ENCODE peak calls at places on chromosomes 16 and 17, in four cellular contexts. N is colonic mucosa, H is Peyer's patch, Z is cardiac fibroblast. J is an unnamed sample.

GRCh38 chr16:3306078-3306477 is 781 bp downstream of the ZNF75A start:
- DNase-seq in Z (no peak), H (no peak), N (no peak), J (no peak)

GRCh38 chr16:21162661-21163151 is 4.2 kb downstream of the LDAF1 start:
- DNase-seq in Z (no peak), N (no peak), H (no peak), J (peak)

GRCh38 chr17:29292071-29292991 is 1.6 kb downstream of the NUFIP2 start:
- DNase-seq in Z (peak), N (peak), H (peak), J (peak)

GRCh38 chr16:87047221-87048037 is 269.8 kb downstream of the C16orf95 start:
- DNase-seq in Z (no peak), H (no peak), N (no peak), J (peak)

GRCh38 chr17:78390241-78391050 is 12.0 kb downstream of the PGS1 start:
- DNase-seq in Z (peak), H (no peak), N (no peak), J (no peak)

GRCh38 chr17:29393451-29393850 is 3.3 kb downstream of the TAOK1 start:
- DNase-seq in Z (peak), H (no peak), N (no peak), J (no peak)

GRCh38 chr17:2710075-2710803 is 1.3 kb downstream of the CLUH start:
- DNase-seq in H (peak), N (no peak), Z (no peak), J (no peak)

GRCh38 chr17:73338050-73338491 is 26.3 kb upstream of the CDC42EP4 start:
- DNase-seq in N (no peak), Z (peak), H (no peak), J (peak)

GRCh38 chr16:441447-441846 is 16.0 kb downstream of the RAB11FIP3 start:
- DNase-seq in Z (no peak), N (no peak), H (no peak), J (no peak)

GRCh38 chr17:39653316-39653661 is 11.9 kb upstream of the TCAP start:
- DNase-seq in Z (no peak), H (no peak), N (no peak), J (no peak)

GRCh38 chr17:39744075-39744835 is 6.5 kb downstream of the GRB7 start:
- DNase-seq in N (no peak), H (peak), Z (no peak), J (no peak)

GRCh38 chr16:78660795-78661194 is 561.3 kb downstream of the WWOX start:
- DNase-seq in Z (no peak), H (no peak), N (no peak), J (no peak)

GRCh38 chr17:17252149-17252810 is 15.3 kb upstream of the FLCN start:
- DNase-seq in N (no peak), Z (no peak), H (no peak), J (no peak)

GRCh38 chr16:81035975-81036750 is 521 bp downstream of the ATMIN start:
- DNase-seq in Z (peak), H (no peak), N (peak), J (peak)

GRCh38 chr17:71184716-71185115 is 936.1 kb upstream of the SOX9 start:
- DNase-seq in Z (no peak), N (no peak), H (no peak), J (peak)

GRCh38 chr17:63941162-63941561 is 9.0 kb upstream of the CD79B start:
- DNase-seq in H (no peak), N (no peak), Z (no peak), J (no peak)

GRCh38 chr16:56267888-56268287 is 76.6 kb downstream of the GNAO1 start:
- DNase-seq in N (no peak), Z (no peak), H (no peak), J (no peak)

GRCh38 chr16:56266981-56267607 is 75.8 kb downstream of the GNAO1 start:
- DNase-seq in Z (no peak), H (no peak), N (no peak), J (peak)

GRCh38 chr16:56269824-56270684 is 78.8 kb downstream of the GNAO1 start:
- DNase-seq in Z (peak), H (no peak), N (no peak), J (peak)

GRCh38 chr16:56269276-56269675 is 78.0 kb downstream of the GNAO1 start:
- DNase-seq in H (no peak), Z (no peak), N (no peak), J (peak)

GRCh38 chr16:56268799-56269198 is 77.5 kb downstream of the GNAO1 start:
- DNase-seq in Z (no peak), H (no peak), N (no peak), J (peak)
- H3K4me3 ChIP-seq in Z (no peak), H (peak), N (no peak), J (no peak)

DNA sequence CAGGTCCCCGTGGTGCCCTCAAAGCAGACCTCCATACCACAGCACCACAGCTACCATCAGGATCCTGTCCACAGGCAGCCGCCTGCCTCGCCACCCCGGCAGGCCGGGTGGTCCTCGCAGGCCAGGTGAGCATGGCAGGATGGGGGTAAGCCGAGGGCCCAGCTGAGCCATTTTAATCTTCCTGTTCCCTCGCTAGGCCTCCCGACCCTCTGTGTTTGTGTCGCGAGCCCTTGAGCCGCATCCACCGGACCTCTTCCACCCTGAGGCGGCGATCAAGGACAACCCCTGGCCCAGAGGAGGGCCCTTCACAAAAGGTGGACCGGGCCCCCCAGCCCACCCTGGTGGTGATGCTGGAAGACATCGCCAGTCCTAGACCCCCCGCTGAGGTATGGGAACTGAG is 2.0 kb downstream of the PRR14 start:
- DNase-seq in Z (no peak), H (no peak), N (no peak), J (no peak)
- H3K4me3 ChIP-seq in Z (no peak), H (no peak), N (no peak), J (no peak)

GRCh38 chr16:66554492-66554891 is 2.1 kb downstream of the CKLF start:
- DNase-seq in N (no peak), Z (no peak), H (no peak), J (no peak)
- H3K4me3 ChIP-seq in N (peak), Z (no peak), H (peak), J (no peak)

GRCh38 chr17:80545499-80545826 is 825 bp downstream of the RPTOR start:
- DNase-seq in Z (no peak), N (no peak), H (no peak), J (no peak)

GRCh38 chr17:80544655-80545498 is at the start of gene RPTOR:
- DNase-seq in Z (peak), H (peak), N (peak), J (peak)

GRCh38 chr17:80546267-80546666 is 1.6 kb downstream of the RPTOR start:
- DNase-seq in Z (no peak), N (no peak), H (no peak), J (no peak)
- H3K4me3 ChIP-seq in Z (no peak), N (no peak), H (no peak), J (no peak)

GRCh38 chr17:60599220-60599619 is 773 bp upstream of the PPM1D start:
- DNase-seq in H (no peak), Z (no peak), N (no peak), J (no peak)

GRCh38 chr17:60601443-60602384 is 1.7 kb downstream of the PPM1D start:
- DNase-seq in N (peak), Z (peak), H (no peak), J (peak)

GRCh38 chr17:60600490-60601431 is 768 bp downstream of the PPM1D start:
- DNase-seq in H (peak), Z (peak), N (peak), J (peak)

GRCh38 chr17:60598001-60598736 is 1.8 kb upstream of the PPM1D start:
- DNase-seq in Z (no peak), H (no peak), N (peak), J (no peak)

DNA sequence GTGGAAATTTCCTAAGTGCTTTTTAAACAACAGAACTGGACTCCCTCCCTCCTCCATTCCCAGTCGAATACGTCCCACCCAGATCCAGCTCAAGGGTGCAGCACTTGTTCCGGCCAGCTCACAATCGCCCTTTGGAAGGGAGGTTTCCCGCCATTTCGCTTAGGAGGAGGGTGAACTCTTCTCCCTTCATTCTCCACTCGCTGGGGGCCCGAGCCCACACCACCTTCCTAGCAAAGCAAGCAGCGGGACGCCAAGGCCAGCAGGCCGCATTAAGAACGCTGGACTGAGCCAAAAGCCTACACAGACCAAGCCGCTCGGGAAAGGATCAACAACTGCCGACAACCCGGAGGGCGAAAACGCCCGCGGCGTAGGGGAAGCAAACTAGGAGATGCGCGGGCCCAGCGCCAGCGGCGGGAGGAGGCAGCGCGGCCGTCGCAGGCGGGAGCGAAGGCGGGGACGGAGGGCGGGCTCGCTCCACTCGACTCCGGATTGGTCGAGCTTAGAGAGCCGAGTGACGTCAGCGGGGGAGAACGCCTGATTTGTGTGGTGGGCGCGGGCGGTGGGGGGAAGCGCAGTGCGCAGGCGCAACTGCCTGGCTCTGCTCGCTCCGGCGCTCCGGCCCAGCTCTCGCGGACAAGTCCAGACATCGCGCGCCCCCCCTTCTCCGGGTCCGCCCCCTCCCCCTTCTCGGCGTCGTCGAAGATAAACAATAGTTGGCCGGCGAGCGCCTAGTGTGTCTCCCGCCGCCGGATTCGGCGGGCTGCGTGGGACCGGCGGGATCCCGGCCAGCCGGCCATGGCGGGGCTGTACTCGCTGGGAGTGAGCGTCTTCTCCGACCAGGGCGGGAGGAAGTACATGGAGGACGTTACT is at the start of gene PPM1D:
- DNase-seq in N (peak), H (peak), Z (peak), J (peak)
- H3K4me3 ChIP-seq in N (peak), H (peak), Z (peak), J (peak)

GRCh38 chr17:21548236-21548635 is 144.1 kb upstream of the KCNJ18 start:
- DNase-seq in Z (no peak), N (no peak), H (no peak), J (no peak)

GRCh38 chr17:21549107-21549687 is 143.1 kb upstream of the KCNJ18 start:
- DNase-seq in Z (peak), N (no peak), H (no peak), J (no peak)

DNA sequence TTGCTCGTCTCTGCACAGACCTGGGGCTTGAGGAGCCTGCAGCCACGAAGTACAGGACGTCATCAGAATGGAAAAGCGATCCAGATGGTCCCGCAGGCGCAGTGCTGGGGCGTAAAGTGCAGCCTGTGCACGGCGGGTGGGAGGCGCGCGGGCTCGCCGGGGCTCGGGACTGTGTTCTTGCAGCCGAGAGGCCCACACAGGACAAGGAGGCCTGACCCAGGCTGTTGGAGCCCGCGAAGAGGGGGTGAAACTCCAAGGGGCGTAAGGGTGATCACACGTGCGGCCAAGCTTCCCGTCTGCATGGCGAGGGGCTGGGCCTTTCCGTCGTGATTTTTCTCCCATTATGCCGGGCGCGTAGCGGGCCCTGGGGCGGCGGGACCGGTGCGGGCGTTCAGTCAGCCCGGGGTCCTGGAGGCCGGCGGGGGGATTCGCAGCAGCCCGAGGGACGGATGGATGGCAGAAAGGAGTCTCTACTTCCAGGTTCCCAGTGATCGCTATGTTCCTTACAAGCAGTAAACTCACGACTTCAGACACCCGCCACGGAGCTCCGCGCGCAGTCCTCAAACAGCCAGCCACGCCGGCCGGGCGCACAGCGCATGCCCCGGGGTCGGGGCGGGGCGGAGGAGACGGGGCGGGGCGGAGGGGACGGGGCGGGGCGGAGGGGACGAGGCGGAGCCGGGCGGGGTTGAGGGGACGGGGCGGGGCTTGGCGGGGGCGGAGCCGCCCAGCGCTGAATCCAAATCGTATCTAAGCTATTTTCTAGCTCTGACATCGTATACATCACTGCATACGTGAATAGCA is 141.0 kb upstream of the KCNJ18 start:
- DNase-seq in Z (peak), H (peak), N (peak), J (peak)
- H3K4me3 ChIP-seq in Z (peak), H (peak), N (peak), J (peak)

GRCh38 chr17:1137465-1137894 is 42.3 kb downstream of the ABR start:
- DNase-seq in H (no peak), Z (peak), N (peak), J (no peak)

GRCh38 chr17:1130191-1130590 is 49.6 kb downstream of the ABR start:
- DNase-seq in N (no peak), Z (no peak), H (no peak), J (no peak)

GRCh38 chr17:1134634-1135324 is 45.0 kb downstream of the ABR start:
- DNase-seq in H (no peak), Z (no peak), N (no peak), J (peak)
- H3K4me3 ChIP-seq in H (no peak), Z (no peak), N (no peak), J (peak)

DNA sequence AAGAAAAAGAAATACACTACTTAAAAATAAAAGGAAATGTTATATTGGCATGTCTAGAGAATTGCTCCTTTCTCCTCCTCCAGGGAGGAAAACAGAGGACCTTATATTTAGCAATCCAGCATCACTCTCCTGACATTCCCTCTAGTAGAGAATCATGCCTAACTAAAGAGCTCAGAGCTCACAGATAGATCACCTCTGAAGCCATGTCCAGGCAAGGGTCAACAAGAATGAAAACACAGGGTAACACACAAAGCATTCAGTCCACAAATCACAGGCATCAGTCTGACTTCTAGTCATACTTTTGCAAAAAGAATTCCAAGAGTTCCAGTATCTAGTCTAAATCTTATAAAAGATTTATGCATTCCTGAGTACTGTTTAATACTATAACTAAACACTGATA is 4.4 kb upstream of the HASPIN start:
- DNase-seq in N (no peak), H (no peak), Z (no peak), J (no peak)
- H3K4me3 ChIP-seq in N (no peak), H (no peak), Z (no peak), J (no peak)